ENCODE peak calls at places on chromosomes 3 and 15, in nine cellular contexts. R is GM12892, Z is breast epithelium, I is GM23338, D is H1, G is HCT116, K is spleen, W is stomach, V is K562. Y is an unnamed sample.

GRCh38 chr3:123584284-123584987 is 417 bp downstream of the HACD2 start:
- DNase-seq in R (no peak), Z (peak), I (peak), D (no peak), G (no peak), K (no peak), W (peak), V (peak), Y (peak)

GRCh38 chr3:192825657-192826200 is 91.9 kb downstream of the MB21D2 start:
- DNase-seq in R (no peak), Z (no peak), I (no peak), D (no peak), G (no peak), K (no peak), W (no peak), V (no peak), Y (no peak)

GRCh38 chr3:126758882-126759281 is 54.8 kb downstream of the CHCHD6 start:
- DNase-seq in R (no peak), Z (no peak), I (no peak), D (no peak), G (no peak), K (no peak), W (no peak), V (no peak), Y (no peak)

GRCh38 chr3:123104550-123104949 is 37.7 kb downstream of the PDIA5 start:
- DNase-seq in R (no peak), Z (no peak), I (no peak), D (no peak), G (no peak), K (peak), W (no peak), V (no peak), Y (peak)

GRCh38 chr3:14703128-14703750 is 28.3 kb downstream of the C3orf20 start:
- DNase-seq in R (no peak), Z (no peak), I (no peak), D (peak), G (no peak), K (no peak), W (no peak), V (no peak), Y (no peak)

GRCh38 chr3:55720614-55721013 is 233.5 kb upstream of the WNT5A start:
- DNase-seq in R (no peak), Z (no peak), I (peak), D (no peak), G (no peak), K (no peak), W (no peak), V (no peak), Y (no peak)

GRCh38 chr15:74781673-74782595 is at the start of gene CSK:
- DNase-seq in R (peak), Z (no peak), I (peak), D (peak), G (no peak), K (peak), W (peak), V (peak), Y (peak)

GRCh38 chr15:95937128-95937528 is 393.4 kb upstream of the NR2F2 start:
- DNase-seq in R (no peak), Z (no peak), I (no peak), D (no peak), G (no peak), K (no peak), W (no peak), V (no peak), Y (no peak)

GRCh38 chr3:42702982-42703694 is 540 bp upstream of the HHATL start:
- DNase-seq in R (peak), Z (peak), I (no peak), D (peak), G (no peak), K (no peak), W (peak), V (no peak), Y (peak)

GRCh38 chr3:119310052-119310451 is 15.9 kb downstream of the ARHGAP31 start:
- DNase-seq in R (no peak), Z (no peak), I (peak), D (no peak), G (no peak), K (no peak), W (no peak), V (no peak), Y (no peak)

GRCh38 chr15:86624261-86625036 is 544.8 kb downstream of the AGBL1 start:
- DNase-seq in R (no peak), Z (no peak), I (peak), D (peak), G (no peak), K (no peak), W (no peak), V (no peak), Y (peak)

DNA sequence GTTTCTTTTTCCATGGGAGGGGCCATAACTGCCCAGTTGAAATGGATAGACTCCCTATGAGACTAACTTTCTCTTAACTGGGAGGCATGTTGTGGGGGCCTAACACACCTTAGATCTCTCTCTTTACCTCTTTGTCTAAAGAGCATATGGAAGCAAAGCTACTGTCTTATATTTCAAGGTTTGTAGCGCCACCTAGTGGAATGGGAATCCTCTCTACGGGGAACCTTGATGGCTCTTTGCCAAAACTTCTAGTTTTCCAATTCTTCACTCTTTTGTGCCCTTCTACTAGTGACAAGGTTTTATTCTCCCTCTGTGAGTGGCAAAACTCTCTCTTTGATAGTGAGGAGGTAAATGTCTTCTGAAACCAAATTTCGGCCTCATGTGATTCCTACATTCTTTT is 1030.4 kb upstream of the CADM2 start:
- DNase-seq in R (no peak), Z (no peak), I (peak), D (peak), G (peak), K (no peak), W (no peak), V (peak), Y (peak)
- TF ChIP-seq POLR2AphosphoS5 in R (no peak), Z (no peak), I (no peak), D (no peak), G (no peak), K (no peak), W (no peak), V (no peak), Y (no peak)

GRCh38 chr3:177447938-177448337 is 250.7 kb upstream of the TBL1XR1 start:
- DNase-seq in R (no peak), Z (peak), I (no peak), D (no peak), G (peak), K (no peak), W (peak), V (no peak), Y (no peak)
- TF ChIP-seq POLR2AphosphoS5 in R (no peak), Z (no peak), I (no peak), D (no peak), G (no peak), K (no peak), W (peak), V (no peak), Y (no peak)

GRCh38 chr3:11276901-11277300 is 4.7 kb downstream of the ATG7 start:
- DNase-seq in R (no peak), Z (no peak), I (no peak), D (no peak), G (no peak), K (no peak), W (no peak), V (no peak), Y (no peak)

GRCh38 chr3:11285471-11285870 is 13.3 kb downstream of the ATG7 start:
- DNase-seq in R (no peak), Z (no peak), I (no peak), D (no peak), G (no peak), K (no peak), W (no peak), V (no peak), Y (no peak)

GRCh38 chr3:11288021-11288491 is 15.9 kb downstream of the ATG7 start:
- DNase-seq in R (no peak), Z (no peak), I (no peak), D (no peak), G (no peak), K (no peak), W (no peak), V (no peak), Y (no peak)

GRCh38 chr3:11283126-11283478 is 10.9 kb downstream of the ATG7 start:
- DNase-seq in R (no peak), Z (no peak), I (no peak), D (no peak), G (no peak), K (no peak), W (no peak), V (no peak), Y (no peak)

DNA sequence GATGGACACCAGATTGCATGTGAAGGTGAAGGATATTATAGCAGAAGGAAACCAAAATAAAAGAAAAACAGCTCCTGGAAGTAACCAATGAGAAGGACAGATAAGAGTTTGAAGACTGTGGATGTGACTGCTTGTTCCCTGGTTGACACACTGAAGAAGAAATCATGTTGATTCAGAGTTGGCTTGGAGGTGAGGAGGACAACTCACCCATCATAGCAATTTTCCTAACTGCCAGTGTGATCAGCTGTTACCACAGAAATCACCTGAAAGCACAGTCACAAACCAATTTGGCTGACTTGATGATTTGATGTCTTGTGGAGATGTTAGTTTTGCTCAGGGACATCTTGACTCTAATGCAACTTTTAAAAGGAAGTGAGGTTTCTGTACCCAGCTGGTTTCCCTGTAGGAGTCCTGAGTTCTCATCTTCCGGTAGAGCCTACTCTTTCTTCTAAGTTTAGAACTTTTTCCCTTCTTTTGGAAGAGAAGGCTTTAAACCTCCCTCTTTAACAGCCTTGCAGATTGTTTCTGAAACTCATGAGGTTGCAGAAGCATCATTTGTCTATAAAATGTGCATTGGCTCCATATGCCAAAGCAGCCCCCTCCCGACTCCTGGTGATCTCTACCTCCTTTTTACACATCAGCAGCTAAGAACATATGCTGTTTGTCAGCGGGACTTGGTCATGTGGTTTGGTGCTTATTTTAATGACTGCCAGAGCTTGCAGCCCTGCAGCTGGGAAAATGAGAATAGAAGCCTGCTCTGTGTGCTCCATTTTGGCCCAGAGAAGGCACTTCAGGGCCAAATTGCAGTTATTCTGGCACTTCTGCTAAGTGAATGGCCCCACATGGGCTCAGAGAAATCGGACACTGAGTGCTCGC is 10.3 kb downstream of the ATG7 start:
- DNase-seq in R (no peak), Z (no peak), I (no peak), D (no peak), G (no peak), K (no peak), W (no peak), V (no peak), Y (no peak)
- TF ChIP-seq POLR2AphosphoS5 in R (no peak), Z (no peak), I (no peak), D (no peak), G (no peak), K (peak), W (no peak), V (no peak), Y (no peak)

DNA sequence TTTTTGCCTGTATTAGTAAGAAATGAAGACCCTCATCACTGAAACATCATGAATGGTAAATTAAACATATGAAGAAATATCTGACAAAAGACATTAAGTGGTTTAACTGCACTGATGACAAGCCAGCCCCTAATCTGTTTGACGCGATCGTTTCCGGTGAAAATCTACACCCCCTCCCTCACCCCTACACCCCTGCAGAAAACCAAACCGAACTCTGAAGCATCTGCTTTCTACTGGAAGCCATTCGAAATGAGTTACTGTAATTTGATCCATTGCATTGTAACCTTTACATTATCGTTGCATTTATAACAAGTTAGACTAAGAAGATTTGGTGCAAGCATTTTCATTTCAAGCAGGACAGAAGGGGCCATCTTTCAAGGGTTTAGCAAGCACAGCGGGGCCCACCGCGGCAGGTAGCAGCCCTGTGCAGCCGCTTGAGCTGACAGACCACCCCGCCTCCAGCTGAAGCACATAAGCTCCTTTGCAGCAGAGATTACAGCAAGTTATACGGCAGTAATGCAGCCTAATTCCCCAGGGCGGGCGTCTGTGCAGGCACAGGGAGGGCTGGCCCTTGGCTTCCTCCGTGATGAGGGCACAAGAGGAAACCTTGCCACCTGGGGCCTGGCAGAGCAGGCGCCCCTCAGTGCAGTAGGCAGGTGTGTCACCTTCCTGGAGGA is 79.3 kb downstream of the CHSY1 start:
- DNase-seq in R (no peak), Z (no peak), I (no peak), D (no peak), G (no peak), K (no peak), W (no peak), V (no peak), Y (peak)
- TF ChIP-seq POLR2AphosphoS5 in R (no peak), Z (no peak), I (no peak), D (no peak), G (no peak), K (no peak), W (no peak), V (no peak), Y (no peak)

GRCh38 chr15:71448688-71449114 is 333.4 kb downstream of the THSD4 start:
- DNase-seq in R (no peak), Z (no peak), I (peak), D (peak), G (peak), K (no peak), W (peak), V (peak), Y (peak)
- TF ChIP-seq POLR2AphosphoS5 in R (no peak), Z (no peak), I (no peak), D (no peak), G (no peak), K (no peak), W (peak), V (no peak), Y (no peak)

DNA sequence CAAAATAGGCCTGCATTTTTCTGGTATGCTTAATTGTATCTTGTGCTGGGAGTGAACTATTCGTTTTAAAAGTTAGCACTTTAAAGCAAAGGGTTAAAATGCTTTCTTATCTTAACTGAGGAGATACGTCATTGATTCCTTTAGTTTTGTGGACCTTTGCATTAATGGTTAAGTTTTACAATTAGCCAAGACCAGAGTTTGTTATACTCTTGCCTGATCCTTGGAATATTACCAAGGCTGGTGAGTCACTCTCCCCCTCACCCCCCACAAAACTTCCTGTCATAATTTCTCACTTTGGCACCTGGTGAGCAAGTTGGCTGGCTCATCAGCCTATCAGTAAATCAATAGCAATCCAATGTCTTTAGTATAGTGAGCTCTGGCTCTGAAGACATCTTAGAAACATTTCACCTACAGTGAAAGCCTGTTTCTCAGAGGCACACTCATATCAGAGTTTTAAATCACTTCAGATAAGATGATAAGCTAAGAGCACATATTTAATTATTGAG is 26.7 kb downstream of the SLC2A2 start:
- DNase-seq in R (no peak), Z (no peak), I (no peak), D (no peak), G (peak), K (no peak), W (no peak), V (no peak), Y (no peak)
- TF ChIP-seq POLR2AphosphoS5 in R (no peak), Z (no peak), I (no peak), D (no peak), G (peak), K (no peak), W (peak), V (no peak), Y (peak)

DNA sequence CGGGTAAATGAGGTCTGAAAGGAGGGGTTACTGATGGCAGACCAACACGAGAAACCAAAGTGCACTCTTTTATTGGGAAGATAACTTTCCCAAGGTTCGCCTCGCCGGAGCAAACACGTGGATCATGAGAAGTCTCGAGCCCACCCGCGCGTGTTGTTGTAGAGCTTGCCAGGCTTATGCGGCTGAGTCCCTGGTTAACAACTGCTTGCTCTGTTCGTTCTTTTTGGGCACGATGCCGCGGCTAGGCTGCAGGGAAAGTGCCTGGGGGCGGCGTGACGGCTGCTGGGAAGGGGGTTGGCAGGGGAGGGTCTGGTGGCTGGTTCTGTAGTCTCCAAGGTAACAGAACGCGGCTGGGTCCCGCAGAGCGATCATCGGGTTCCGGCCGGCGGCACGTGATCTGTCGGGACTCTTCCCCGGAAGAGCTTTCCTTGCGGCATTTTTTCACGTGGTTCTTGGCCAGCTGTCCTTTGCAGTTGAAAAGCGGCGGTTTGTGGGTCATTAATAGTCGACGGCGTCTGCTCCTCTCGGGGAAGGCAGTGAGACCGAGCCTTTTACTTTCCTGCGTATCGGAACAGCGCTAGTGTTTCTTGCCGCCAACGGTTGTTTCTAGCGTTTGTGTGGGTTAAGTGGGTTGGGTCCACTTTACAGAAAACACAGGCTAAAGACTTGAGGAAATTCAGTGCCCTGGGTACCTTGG is 1.5 kb downstream of the MGA start:
- DNase-seq in R (peak), Z (peak), I (peak), D (peak), G (no peak), K (peak), W (peak), V (peak), Y (peak)
- TF ChIP-seq POLR2AphosphoS5 in R (no peak), Z (peak), I (peak), D (no peak), G (no peak), K (peak), W (peak), V (peak), Y (peak)

Y was measured in SK-N-SH.